ENCODE peak calls at places on chromosomes 13 and 19, in eight cellular contexts. V is SK-N-MC; C is neural progenitor cell; N is heart left ventricle; Z is aorta; I is mesenchymal stem cell; H is dorsolateral prefrontal cortex; Q is CD4-positive, CD25-positive, alpha-beta regulatory T cell. M is an unnamed sample.

GRCh38 chr19:51339313-51339686 is 2.6 kb downstream of the VSIG10L start:
- DNase-seq in V (no peak), C (peak), N (no peak), Z (no peak), I (no peak), H (no peak), Q (no peak), M (no peak)

GRCh38 chr13:28110414-28110813 is 10.0 kb upstream of the FLT3 start:
- DNase-seq in V (no peak), C (no peak), N (no peak), Z (no peak), I (no peak), H (no peak), Q (no peak), M (no peak)

GRCh38 chr13:89687066-89687465 is 1660.4 kb upstream of the MIR17HG start:
- DNase-seq in V (no peak), C (no peak), N (no peak), Z (no peak), I (no peak), H (no peak), Q (no peak), M (no peak)

GRCh38 chr19:7815325-7815724 is 14.7 kb upstream of the EVI5L start:
- DNase-seq in V (no peak), C (no peak), N (no peak), Z (no peak), I (no peak), H (no peak), Q (peak), M (no peak)

GRCh38 chr19:50703915-50704548 is 15.6 kb downstream of the SHANK1 start:
- DNase-seq in V (no peak), C (peak), N (no peak), Z (no peak), I (no peak), H (no peak), Q (no peak), M (no peak)

GRCh38 chr19:46958542-46958941 is 61.1 kb upstream of the NPAS1 start:
- DNase-seq in V (no peak), C (peak), N (no peak), Z (no peak), I (peak), H (no peak), Q (no peak), M (no peak)

GRCh38 chr19:35714601-35715354 is 3.0 kb upstream of the KMT2B start:
- DNase-seq in V (no peak), C (peak), N (no peak), Z (no peak), I (no peak), H (no peak), Q (peak), M (no peak)

GRCh38 chr13:70923863-70924752 is 815.9 kb upstream of the KLHL1 start:
- DNase-seq in V (no peak), C (no peak), N (no peak), Z (peak), I (no peak), H (no peak), Q (no peak), M (no peak)

GRCh38 chr19:3196064-3196932 is 10.6 kb downstream of the NCLN start:
- DNase-seq in V (no peak), C (no peak), N (no peak), Z (no peak), I (no peak), H (no peak), Q (no peak), M (no peak)

GRCh38 chr19:41328818-41329220 is 18.8 kb downstream of the CCDC97 start:
- DNase-seq in V (no peak), C (no peak), N (no peak), Z (no peak), I (no peak), H (no peak), Q (no peak), M (no peak)

GRCh38 chr19:5030136-5030820 is 61.4 kb downstream of the KDM4B start:
- DNase-seq in V (no peak), C (no peak), N (no peak), Z (no peak), I (no peak), H (no peak), Q (no peak), M (no peak)

GRCh38 chr13:112668924-112669323 is 20.9 kb upstream of the ATP11A start:
- DNase-seq in V (no peak), C (no peak), N (no peak), Z (peak), I (no peak), H (no peak), Q (no peak), M (no peak)

GRCh38 chr19:1445185-1445931 is 4.6 kb upstream of the APC2 start:
- DNase-seq in V (no peak), C (peak), N (peak), Z (peak), I (peak), H (peak), Q (peak), M (no peak)

GRCh38 chr13:20945952-20946383 is 43.4 kb upstream of the XPO4 start:
- DNase-seq in V (no peak), C (peak), N (peak), Z (no peak), I (peak), H (no peak), Q (peak), M (no peak)

GRCh38 chr13:111202149-111202548 is 87.0 kb downstream of the ARHGEF7 start:
- DNase-seq in V (no peak), C (no peak), N (no peak), Z (no peak), I (no peak), H (no peak), Q (no peak), M (no peak)

GRCh38 chr13:49690133-49690989 is 925 bp downstream of the EBPL start:
- DNase-seq in V (no peak), C (no peak), N (no peak), Z (no peak), I (peak), H (no peak), Q (peak), M (no peak)

GRCh38 chr19:46350758-46351159 is 3.9 kb downstream of the PPP5C start:
- DNase-seq in V (no peak), C (no peak), N (peak), Z (peak), I (no peak), H (no peak), Q (peak), M (no peak)

GRCh38 chr13:90594694-90595093 is 752.8 kb upstream of the MIR17HG start:
- DNase-seq in V (no peak), C (no peak), N (no peak), Z (no peak), I (peak), H (no peak), Q (no peak), M (no peak)

GRCh38 chr13:95714142-95714832 is 37.3 kb downstream of the DNAJC3 start:
- DNase-seq in V (no peak), C (no peak), N (no peak), Z (no peak), I (peak), H (no peak), Q (no peak), M (no peak)

GRCh38 chr13:28539625-28540286 is 44.8 kb upstream of the FLT1 start:
- DNase-seq in V (no peak), C (no peak), N (no peak), Z (no peak), I (no peak), H (no peak), Q (no peak), M (no peak)

GRCh38 chr19:16482745-16483144 is 11.0 kb upstream of the EPS15L1 start:
- DNase-seq in V (no peak), C (no peak), N (no peak), Z (no peak), I (no peak), H (no peak), Q (no peak), M (no peak)

GRCh38 chr19:50652722-50653121 is 3.5 kb downstream of the C19orf81 start:
- DNase-seq in V (no peak), C (no peak), N (no peak), Z (no peak), I (no peak), H (no peak), Q (no peak), M (no peak)

GRCh38 chr19:12155324-12155723 is 1.2 kb downstream of the ZNF625 start:
- DNase-seq in V (no peak), C (no peak), N (no peak), Z (no peak), I (peak), H (no peak), Q (peak), M (no peak)

GRCh38 chr13:112730157-112730671 is 40.4 kb downstream of the ATP11A start:
- DNase-seq in V (no peak), C (no peak), N (no peak), Z (no peak), I (no peak), H (no peak), Q (no peak), M (peak)

DNA sequence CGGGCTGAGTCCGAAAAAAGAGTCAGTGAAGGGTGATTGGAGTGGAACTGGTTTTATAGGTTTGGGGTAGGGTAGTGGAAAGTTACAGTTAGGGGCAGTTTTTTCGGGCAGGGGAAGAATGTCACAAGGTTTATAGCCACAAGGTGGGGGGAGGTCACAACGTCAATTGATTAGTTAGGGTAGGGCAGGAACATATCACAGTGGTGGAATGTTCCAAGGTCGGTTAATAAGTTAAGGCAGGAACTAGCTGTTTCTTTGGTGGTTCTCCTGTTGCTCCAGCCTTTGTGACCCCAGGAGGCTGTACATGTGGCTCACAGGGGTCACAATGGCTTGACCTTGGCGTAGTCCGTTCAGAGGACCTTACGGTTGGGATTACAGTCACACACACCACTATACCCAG is 20.3 kb downstream of the RDH8 start:
- DNase-seq in V (no peak), C (no peak), N (no peak), Z (no peak), I (no peak), H (no peak), Q (no peak), M (no peak)
- H3K27ac ChIP-seq in V (no peak), C (no peak), N (no peak), Z (no peak), I (no peak), H (no peak), Q (no peak), M (no peak)

GRCh38 chr19:18109731-18110671 is 12.4 kb downstream of the MAST3 start:
- DNase-seq in V (no peak), C (peak), N (peak), Z (peak), I (peak), H (no peak), Q (peak), M (no peak)
- H3K4me3 ChIP-seq in V (peak), C (peak), N (peak), Z (peak), I (peak), H (peak), Q (no peak), M (peak)

DNA sequence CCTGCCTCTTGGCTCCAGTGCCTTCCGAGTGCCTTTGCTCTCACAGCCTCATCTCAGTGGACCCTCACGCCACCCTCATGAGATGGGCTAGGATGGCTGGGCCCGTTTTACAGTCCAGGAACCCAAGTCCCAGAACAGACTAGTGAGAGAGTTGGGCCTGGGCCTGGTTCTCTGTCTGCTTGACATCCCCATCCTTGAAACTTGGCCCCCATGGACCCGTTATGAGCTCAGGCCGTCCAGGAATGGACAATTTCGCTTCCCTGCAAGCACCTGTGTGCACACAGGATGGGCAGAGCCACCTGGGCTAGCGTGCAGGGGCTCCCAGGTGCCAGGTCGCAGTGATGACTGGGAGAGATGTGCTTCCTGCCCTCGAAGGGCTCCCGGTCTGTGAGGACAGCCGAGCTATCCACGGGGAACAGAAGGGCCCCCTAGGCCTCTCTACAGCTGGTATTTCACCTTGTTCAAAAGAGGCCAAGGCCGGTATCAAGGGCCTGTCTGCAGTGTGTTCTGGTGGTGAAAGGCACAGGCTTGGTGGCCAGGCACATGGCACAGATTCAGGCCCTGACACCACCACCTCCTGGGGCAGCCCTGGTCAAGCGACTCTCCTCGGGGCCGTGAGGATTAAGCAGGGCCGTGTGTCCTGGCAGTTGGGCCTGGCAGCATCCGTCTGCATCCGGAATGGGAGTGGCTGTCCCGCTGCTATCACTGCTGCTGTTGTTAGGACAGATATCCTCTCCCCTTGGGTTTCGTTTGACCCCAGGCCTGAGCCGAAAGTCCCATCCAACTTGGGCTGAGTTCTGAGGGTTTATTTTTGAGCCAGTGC is 38.9 kb downstream of the CAPN12 start:
- DNase-seq in V (no peak), C (no peak), N (no peak), Z (no peak), I (no peak), H (no peak), Q (no peak), M (no peak)
- H3K27ac ChIP-seq in V (no peak), C (no peak), N (peak), Z (no peak), I (peak), H (peak), Q (no peak), M (peak)

DNA sequence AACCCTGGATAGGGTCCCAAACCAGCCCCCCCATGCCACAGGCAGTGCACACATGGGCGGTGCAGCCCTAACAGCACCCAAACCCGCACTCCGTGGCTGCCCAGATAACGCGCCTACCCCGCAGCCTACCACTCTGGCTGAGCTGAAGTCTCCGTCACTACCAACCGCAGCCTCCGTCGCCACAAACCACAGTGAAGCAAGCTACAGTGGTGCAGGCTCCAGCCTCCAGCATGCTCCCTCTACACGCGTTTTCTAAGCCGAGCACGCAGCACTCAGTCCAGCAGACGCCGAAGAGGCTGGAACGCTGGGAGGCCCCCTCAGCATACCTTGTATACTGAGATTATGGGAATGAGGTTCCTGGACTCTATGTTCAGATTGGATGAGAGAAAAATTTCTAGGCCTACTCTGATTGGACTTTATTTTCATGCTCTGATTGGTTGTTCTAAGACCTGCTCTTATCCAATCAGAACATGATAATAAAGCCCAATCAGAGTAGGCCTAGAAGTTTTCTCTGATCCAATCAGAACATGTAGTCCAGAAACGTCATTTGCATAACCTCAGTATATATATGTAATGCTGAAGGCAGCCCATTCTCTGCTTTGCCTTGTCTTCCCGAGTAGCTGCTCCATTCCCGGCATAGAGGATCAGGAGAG is 56.7 kb upstream of the C1QTNF9B start:
- DNase-seq in V (no peak), C (no peak), N (no peak), Z (no peak), I (no peak), H (no peak), Q (no peak), M (no peak)
- H3K4me3 ChIP-seq in V (no peak), C (no peak), N (no peak), Z (no peak), I (no peak), H (no peak), Q (no peak), M (no peak)

M was measured in RWPE2.